ENCODE peak calls at places on chromosome X, in seven cellular contexts. P, B, T, R, S, A and W are unnamed samples.

GRCh38 chrX:110210417-110211139 is 107.3 kb downstream of the AMMECR1 start:
- ATAC-seq in P (no peak), B (peak; percentile 82), T (no peak), R (no peak), S (no peak), A (peak; percentile 90), W (no peak)

GRCh38 chrX:138026211-138026610 is 460.3 kb downstream of the ZIC3 start:
- ATAC-seq in P (peak; percentile 43), B (peak; percentile 61), T (peak; percentile 33), R (no peak), S (no peak), A (peak; percentile 62), W (no peak)

GRCh38 chrX:43664258-43664657 is 8.2 kb downstream of the MAOA start:
- ATAC-seq in P (no peak), B (no peak), T (no peak), R (no peak), S (no peak), A (no peak), W (no peak)

GRCh38 chrX:63513825-63514574 is 162.9 kb upstream of the SPIN4 start:
- ATAC-seq in P (no peak), B (no peak), T (peak; percentile 70), R (peak; percentile 50), S (peak; percentile 75), A (no peak), W (peak; percentile 51)

GRCh38 chrX:128728943-128729342 is 676.7 kb upstream of the ACTRT1 start:
- ATAC-seq in P (no peak), B (no peak), T (no peak), R (no peak), S (no peak), A (no peak), W (no peak)

GRCh38 chrX:136711147-136711546 is 63.2 kb downstream of the CD40LG start:
- ATAC-seq in P (peak; percentile 54), B (peak; percentile 91), T (peak; percentile 85), R (peak; percentile 78), S (peak; percentile 76), A (peak; percentile 97), W (no peak)

GRCh38 chrX:15738686-15739016 is 581 bp downstream of the CA5B start:
- ATAC-seq in P (no peak), B (peak; percentile 4), T (no peak), R (peak; percentile 12), S (peak; percentile 5), A (peak; percentile 10), W (no peak)

GRCh38 chrX:136046295-136046894 is 61.2 kb downstream of the SLC9A6 start:
- ATAC-seq in P (no peak), B (no peak), T (no peak), R (no peak), S (no peak), A (peak; percentile 41), W (no peak)

GRCh38 chrX:38514014-38514854 is 47.1 kb upstream of the TSPAN7 start:
- ATAC-seq in P (no peak), B (no peak), T (no peak), R (no peak), S (no peak), A (no peak), W (no peak)

GRCh38 chrX:6226053-6226645 is 2.5 kb downstream of the NLGN4X start:
- ATAC-seq in P (no peak), B (peak; percentile 71), T (peak; percentile 58), R (peak; percentile 66), S (peak; percentile 63), A (no peak), W (peak; percentile 36)

GRCh38 chrX:39453847-39454645 is 643.7 kb downstream of the BCOR start:
- ATAC-seq in P (no peak), B (no peak), T (peak; percentile 46), R (peak; percentile 41), S (peak; percentile 71), A (no peak), W (no peak)

GRCh38 chrX:31213941-31214340 is 142.1 kb upstream of the FTHL17 start:
- ATAC-seq in P (peak; percentile 55), B (no peak), T (no peak), R (no peak), S (peak; percentile 48), A (no peak), W (no peak)

GRCh38 chrX:37796805-37797204 is 16.9 kb downstream of the CYBB start:
- ATAC-seq in P (no peak), B (no peak), T (peak; percentile 89), R (peak; percentile 38), S (peak; percentile 74), A (no peak), W (peak; percentile 55)

GRCh38 chrX:350534-351321 is 32.1 kb upstream of the GTPBP6 start:
- ATAC-seq in P (no peak), B (no peak), T (no peak), R (peak; percentile 10), S (no peak), A (no peak), W (no peak)

GRCh38 chrX:109281478-109282275 is 200.2 kb downstream of the GUCY2F start:
- ATAC-seq in P (no peak), B (no peak), T (peak; percentile 15), R (peak; percentile 65), S (no peak), A (no peak), W (no peak)

GRCh38 chrX:66050140-66050569 is 10.3 kb upstream of the VSIG4 start:
- ATAC-seq in P (no peak), B (no peak), T (peak; percentile 94), R (peak; percentile 59), S (peak; percentile 77), A (no peak), W (peak; percentile 76)

GRCh38 chrX:131881194-131881593 is 141.9 kb upstream of the STK26 start:
- ATAC-seq in P (no peak), B (no peak), T (no peak), R (no peak), S (no peak), A (no peak), W (no peak)

GRCh38 chrX:149286940-149287349 is 218.2 kb downstream of the IDS start:
- ATAC-seq in P (peak; percentile 41), B (peak; percentile 60), T (no peak), R (no peak), S (no peak), A (no peak), W (no peak)

GRCh38 chrX:153935326-153935851 is 552 bp upstream of the NAA10 start:
- ATAC-seq in P (peak; percentile 62), B (peak; percentile 36), T (no peak), R (no peak), S (peak; percentile 7), A (peak; percentile 5), W (no peak)

GRCh38 chrX:39504850-39505259 is 592.9 kb downstream of the BCOR start:
- ATAC-seq in P (no peak), B (no peak), T (no peak), R (no peak), S (peak; percentile 51), A (no peak), W (no peak)

GRCh38 chrX:11724122-11725017 is 33.7 kb upstream of the MSL3 start:
- ATAC-seq in P (no peak), B (peak; percentile 56), T (no peak), R (no peak), S (no peak), A (peak; percentile 42), W (peak; percentile 22)

GRCh38 chrX:66074920-66075879 is 35.3 kb upstream of the VSIG4 start:
- ATAC-seq in P (no peak), B (no peak), T (no peak), R (no peak), S (peak; percentile 15), A (no peak), W (peak; percentile 41)

GRCh38 chrX:28787206-28787605 is 200.0 kb downstream of the IL1RAPL1 start:
- ATAC-seq in P (no peak), B (no peak), T (no peak), R (no peak), S (no peak), A (peak; percentile 85), W (no peak)

GRCh38 chrX:154398668-154399526 is 720 bp downstream of the RPL10 start:
- ATAC-seq in P (peak; percentile 2), B (peak; percentile 10), T (peak; percentile 33), R (peak; percentile 62), S (peak; percentile 71), A (peak; percentile 9), W (peak; percentile 63)

GRCh38 chrX:66162331-66162822 is 1.7 kb upstream of the HEPH start:
- ATAC-seq in P (no peak), B (no peak), T (no peak), R (no peak), S (no peak), A (no peak), W (no peak)

GRCh38 chrX:154325541-154325940 is 29.9 kb downstream of the TKTL1 start:
- ATAC-seq in P (no peak), B (no peak), T (no peak), R (no peak), S (no peak), A (no peak), W (no peak)

GRCh38 chrX:150587585-150588503 is 19.4 kb downstream of the MTM1 start:
- ATAC-seq in P (no peak), B (peak; percentile 66), T (no peak), R (no peak), S (no peak), A (peak; percentile 35), W (no peak)

GRCh38 chrX:117892469-117892868 is 224.1 kb downstream of the KLHL13 start:
- ATAC-seq in P (no peak), B (no peak), T (no peak), R (no peak), S (no peak), A (no peak), W (no peak)

GRCh38 chrX:149274516-149275105 is 230.5 kb downstream of the IDS start:
- ATAC-seq in P (no peak), B (no peak), T (no peak), R (peak; percentile 50), S (no peak), A (no peak), W (no peak)

GRCh38 chrX:7119927-7120577 is 27.5 kb upstream of the STS start:
- ATAC-seq in P (peak; percentile 78), B (peak; percentile 42), T (no peak), R (no peak), S (no peak), A (peak; percentile 64), W (no peak)